ENCODE peak calls at places on chromosomes 5 and 9, in five cellular contexts. F is heart left ventricle; B is upper lobe of left lung; X is CD4-positive, alpha-beta memory T cell; C is GM23248. M is an unnamed sample.

GRCh38 chr9:123742009-123742767 is 187.7 kb downstream of the DENND1A start:
- DNase-seq in C (no peak), F (peak), B (no peak), X (no peak), M (no peak)

GRCh38 chr5:1516615-1517601 is 6.9 kb downstream of the LPCAT1 start:
- DNase-seq in C (peak), X (no peak), F (peak), B (peak), M (no peak)

GRCh38 chr5:82031220-82032119 is 59.6 kb downstream of the ATG10 start:
- DNase-seq in B (no peak), X (no peak), C (no peak), F (no peak), M (no peak)

GRCh38 chr9:89054865-89055495 is 63.7 kb downstream of the S1PR3 start:
- DNase-seq in B (peak), X (no peak), F (no peak), C (no peak), M (no peak)

GRCh38 chr5:139600336-139600949 is 39.3 kb downstream of the UBE2D2 start:
- DNase-seq in B (no peak), X (no peak), C (peak), F (no peak), M (no peak)

GRCh38 chr9:82404484-82405280 is 416.1 kb downstream of the SPATA31D1 start:
- DNase-seq in X (no peak), F (no peak), C (peak), B (no peak), M (no peak)

GRCh38 chr5:155651-156410 is 35.5 kb upstream of the LRRC14B start:
- DNase-seq in F (no peak), C (no peak), X (no peak), B (no peak), M (no peak)

GRCh38 chr5:9209846-9210547 is 335.9 kb downstream of the SEMA5A start:
- DNase-seq in F (no peak), B (no peak), C (peak), X (no peak), M (no peak)

GRCh38 chr5:59616413-59616812 is 277.1 kb downstream of the PDE4D start:
- DNase-seq in C (no peak), X (no peak), F (no peak), B (no peak), M (no peak)

GRCh38 chr5:1651971-1652872 is 128.5 kb upstream of the LPCAT1 start:
- DNase-seq in B (peak), F (peak), X (no peak), C (no peak), M (no peak)

GRCh38 chr9:130137870-130138653 is 34.1 kb upstream of the NCS1 start:
- DNase-seq in C (peak), B (no peak), F (peak), X (no peak), M (no peak)

GRCh38 chr5:121366515-121366914 is 485.2 kb upstream of the FTMT start:
- DNase-seq in X (no peak), B (no peak), F (no peak), C (peak), M (no peak)

GRCh38 chr9:104078596-104078995 is 15.5 kb upstream of the SMC2 start:
- DNase-seq in F (no peak), C (no peak), B (no peak), X (no peak), M (no peak)

GRCh38 chr5:177473461-177473991 is at the start of gene DBN1:
- DNase-seq in F (peak), X (no peak), C (peak), B (peak), M (no peak)

GRCh38 chr5:145743396-145744061 is 91.6 kb downstream of the PRELID2 start:
- DNase-seq in F (no peak), C (no peak), X (no peak), B (peak), M (no peak)

GRCh38 chr5:135221187-135221473 is 177.9 kb downstream of the MACROH2A1 start:
- DNase-seq in F (peak), X (no peak), C (peak), B (no peak), M (no peak)

GRCh38 chr5:165594693-165595092 is 2089.3 kb downstream of the MAT2B start:
- DNase-seq in B (no peak), C (no peak), F (no peak), X (no peak), M (no peak)

GRCh38 chr9:88270398-88270797 is 117.8 kb upstream of the SPIN1 start:
- DNase-seq in X (no peak), F (no peak), C (no peak), B (no peak), M (no peak)

GRCh38 chr5:180395540-180396274 is 42.6 kb upstream of the GFPT2 start:
- DNase-seq in F (no peak), B (no peak), C (peak), X (no peak), M (no peak)

GRCh38 chr9:121233906-121234901 is 32.5 kb upstream of the RAB14 start:
- DNase-seq in C (peak), X (no peak), F (no peak), B (no peak), M (no peak)

GRCh38 chr5:109329296-109330252 is 80.2 kb downstream of the PJA2 start:
- DNase-seq in B (no peak), F (no peak), C (peak), X (no peak), M (no peak)

GRCh38 chr5:156758012-156758791 is 91.9 kb upstream of the PPP1R2B start:
- DNase-seq in F (no peak), X (no peak), C (no peak), B (no peak), M (no peak)

GRCh38 chr5:159511570-159511969 is 181.3 kb upstream of the IL12B start:
- DNase-seq in C (peak), B (no peak), F (no peak), X (no peak), M (no peak)

GRCh38 chr5:77892061-77893010 is 116.2 kb upstream of the TBCA start:
- DNase-seq in F (no peak), B (no peak), C (no peak), X (no peak), M (no peak)

GRCh38 chr9:26292943-26293342 is 599.7 kb downstream of the CAAP1 start:
- DNase-seq in F (no peak), C (peak), X (no peak), B (no peak), M (no peak)

GRCh38 chr9:82474235-82474634 is 485.7 kb downstream of the SPATA31D1 start:
- DNase-seq in F (no peak), X (no peak), B (no peak), C (no peak), M (no peak)

GRCh38 chr9:20144255-20144654 is 355.4 kb upstream of the SLC24A2 start:
- DNase-seq in F (no peak), C (no peak), X (no peak), B (no peak), M (no peak)

GRCh38 chr5:57711471-57711870 is 228.9 kb upstream of the ACTBL2 start:
- DNase-seq in X (no peak), B (no peak), F (no peak), C (no peak), M (no peak)

GRCh38 chr9:18746631-18747030 is 272.7 kb downstream of the ADAMTSL1 start:
- DNase-seq in X (no peak), B (no peak), F (no peak), C (no peak), M (no peak)

GRCh38 chr5:115601709-115602584 is at the start of gene TICAM2:
- DNase-seq in C (peak), X (peak), B (peak), F (peak), M (peak)

GRCh38 chr9:129669141-129669718 is 3.8 kb downstream of the PRRX2 start:
- DNase-seq in X (no peak), C (peak), F (no peak), B (no peak), M (no peak)

GRCh38 chr5:107365355-107366109 is 305.2 kb downstream of the EFNA5 start:
- DNase-seq in F (no peak), B (no peak), X (no peak), C (no peak), M (no peak)

GRCh38 chr9:15927131-15927530 is 374.3 kb downstream of the CCDC171 start:
- DNase-seq in C (peak), B (no peak), X (no peak), F (no peak), M (no peak)

GRCh38 chr5:10629661-10630060 is 65.8 kb downstream of the ANKRD33B start:
- DNase-seq in X (no peak), F (no peak), C (no peak), B (no peak), M (no peak)
- H3K27ac ChIP-seq in X (no peak), F (no peak), C (no peak), B (no peak), M (no peak)

GRCh38 chr5:89883967-89884366 is 525.6 kb downstream of the CETN3 start:
- DNase-seq in F (no peak), B (no peak), X (no peak), C (no peak), M (no peak)

GRCh38 chr5:89878140-89878570 is 531.4 kb downstream of the CETN3 start:
- DNase-seq in B (no peak), F (no peak), X (no peak), C (peak), M (no peak)

DNA sequence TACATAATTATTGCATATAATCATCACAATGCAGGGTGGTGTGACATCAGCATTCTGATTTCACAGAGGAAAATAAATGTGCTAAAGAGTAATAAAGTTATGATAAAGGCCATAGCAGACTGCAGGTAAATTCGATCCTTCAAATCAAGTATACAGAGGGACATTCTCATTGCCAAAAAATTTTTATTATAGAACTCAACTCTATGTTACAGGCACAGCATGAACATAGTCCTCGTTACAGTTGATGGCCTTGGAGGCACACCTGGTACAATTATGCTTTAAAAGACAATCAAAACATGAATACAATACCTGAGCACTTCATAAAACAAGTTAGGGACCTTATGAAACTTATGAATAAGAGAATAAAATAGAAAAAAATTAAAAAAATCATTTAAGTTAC is 530.8 kb downstream of the CETN3 start:
- DNase-seq in F (no peak), C (no peak), B (no peak), X (no peak), M (no peak)
- H3K27ac ChIP-seq in F (no peak), C (no peak), B (no peak), X (no peak), M (no peak)

GRCh38 chr5:65828022-65828421 is 98.4 kb upstream of the ERBIN start:
- DNase-seq in X (no peak), C (peak), F (no peak), B (no peak), M (no peak)
- H3K27ac ChIP-seq in X (no peak), C (peak), F (no peak), B (no peak), M (no peak)

DNA sequence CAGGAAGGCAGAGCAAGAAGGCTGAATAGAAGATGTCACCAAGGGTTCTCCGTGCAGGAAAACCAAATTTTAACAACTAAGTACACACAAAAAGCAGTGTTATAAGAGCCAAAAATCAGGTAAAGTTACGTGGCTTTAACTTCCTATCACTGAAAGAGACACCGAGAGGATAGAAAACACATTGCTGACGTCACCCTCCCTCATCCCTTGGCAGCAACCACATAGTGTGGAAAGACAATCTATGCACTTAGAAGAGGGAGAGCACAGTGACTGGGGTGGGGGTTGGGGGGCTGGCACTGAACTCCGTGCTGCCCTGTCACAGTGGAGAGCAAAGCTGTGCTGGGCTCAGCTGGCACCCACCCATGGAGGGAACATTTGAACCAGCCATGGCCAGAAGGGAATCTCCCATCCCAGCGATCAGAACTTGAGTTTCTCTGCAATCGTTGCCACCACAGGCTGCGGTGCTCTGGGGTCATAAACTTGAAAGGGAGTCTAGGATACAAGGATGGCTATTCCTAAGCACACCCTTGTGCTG is 73.6 kb downstream of the KIAA0825 start:
- DNase-seq in C (no peak), F (no peak), B (no peak), X (no peak), M (no peak)
- H3K27ac ChIP-seq in C (no peak), F (no peak), B (no peak), X (no peak), M (no peak)